ENCODE peak calls at places on chromosomes 4 and X, in ten cellular contexts. G is WERI-Rb-1, C is osteoblast, Y is astrocyte, F is testis, T is endodermal cell, W is H9, V is Peyer's patch, A is endothelial cell, I is HFF-Myc. E is an unnamed sample.

GRCh38 chr4:107719211-107719926 is 665 bp downstream of the PAPSS1 start:
- DNase-seq in C (peak; percentile 44), A (no peak), I (no peak), Y (peak; percentile 46), V (no peak), W (peak; percentile 72), G (no peak), F (no peak), T (peak; percentile 86), E (no peak)

GRCh38 chr4:7759635-7760034 is 180.0 kb downstream of the AFAP1 start:
- DNase-seq in C (no peak), W (no peak), Y (no peak), G (no peak), A (no peak), T (no peak), I (no peak), V (no peak), F (no peak), E (no peak)

GRCh38 chrX:7252013-7252610 is 104.2 kb upstream of the PUDP start:
- DNase-seq in A (no peak), Y (no peak), C (no peak), T (no peak), I (no peak), F (no peak), G (no peak), W (no peak), V (peak; percentile 44), E (no peak)

GRCh38 chrX:20218809-20219505 is 47.8 kb downstream of the RPS6KA3 start:
- DNase-seq in F (peak; percentile 14), C (no peak), V (no peak), Y (no peak), I (no peak), W (no peak), G (no peak), A (peak; percentile 42), T (no peak), E (no peak)

GRCh38 chrX:133415276-133416105 is at the start of gene GPC4:
- DNase-seq in T (peak; percentile 90), F (peak; percentile 74), A (peak; percentile 58), W (peak; percentile 78), V (peak; percentile 80), C (peak; percentile 93), I (no peak), Y (peak; percentile 38), G (no peak), E (no peak)

GRCh38 chr4:2794707-2795557 is 2.0 kb downstream of the SH3BP2 start:
- DNase-seq in G (peak; percentile 18), Y (peak; percentile 72), A (peak; percentile 14), C (peak; percentile 97), T (peak; percentile 44), V (peak; percentile 59), I (no peak), F (peak; percentile 63), W (no peak), E (no peak)

GRCh38 chr4:13656569-13656988 is 29.1 kb upstream of the BOD1L1 start:
- DNase-seq in A (peak; percentile 55), V (peak; percentile 62), T (peak; percentile 78), Y (peak; percentile 32), F (peak; percentile 81), G (peak; percentile 25), C (peak; percentile 83), I (no peak), W (peak; percentile 34), E (peak; percentile 57)

GRCh38 chrX:10633722-10634121 is 13.3 kb upstream of the MID1 start:
- DNase-seq in I (peak; percentile 64), C (peak; percentile 69), Y (peak; percentile 94), W (no peak), A (no peak), F (no peak), T (no peak), V (no peak), G (no peak), E (no peak)

GRCh38 chrX:41480508-41481260 is 33.5 kb downstream of the NYX start:
- DNase-seq in V (no peak), W (no peak), A (no peak), C (peak; percentile 13), G (no peak), F (no peak), Y (no peak), I (no peak), T (no peak), E (no peak)

GRCh38 chrX:41482153-41482850 is 35.2 kb downstream of the NYX start:
- DNase-seq in V (no peak), F (no peak), C (peak; percentile 56), G (no peak), Y (no peak), I (no peak), W (no peak), A (no peak), T (peak; percentile 52), E (no peak)

GRCh38 chrX:41475611-41476241 is 28.6 kb downstream of the NYX start:
- DNase-seq in F (no peak), A (no peak), V (no peak), G (peak; percentile 19), T (peak; percentile 94), I (no peak), C (peak; percentile 80), Y (no peak), W (peak; percentile 89), E (no peak)

GRCh38 chrX:41478397-41478911 is 31.3 kb downstream of the NYX start:
- DNase-seq in F (no peak), W (no peak), I (no peak), C (peak; percentile 77), T (peak; percentile 48), Y (no peak), G (no peak), A (no peak), V (no peak), E (no peak)

DNA sequence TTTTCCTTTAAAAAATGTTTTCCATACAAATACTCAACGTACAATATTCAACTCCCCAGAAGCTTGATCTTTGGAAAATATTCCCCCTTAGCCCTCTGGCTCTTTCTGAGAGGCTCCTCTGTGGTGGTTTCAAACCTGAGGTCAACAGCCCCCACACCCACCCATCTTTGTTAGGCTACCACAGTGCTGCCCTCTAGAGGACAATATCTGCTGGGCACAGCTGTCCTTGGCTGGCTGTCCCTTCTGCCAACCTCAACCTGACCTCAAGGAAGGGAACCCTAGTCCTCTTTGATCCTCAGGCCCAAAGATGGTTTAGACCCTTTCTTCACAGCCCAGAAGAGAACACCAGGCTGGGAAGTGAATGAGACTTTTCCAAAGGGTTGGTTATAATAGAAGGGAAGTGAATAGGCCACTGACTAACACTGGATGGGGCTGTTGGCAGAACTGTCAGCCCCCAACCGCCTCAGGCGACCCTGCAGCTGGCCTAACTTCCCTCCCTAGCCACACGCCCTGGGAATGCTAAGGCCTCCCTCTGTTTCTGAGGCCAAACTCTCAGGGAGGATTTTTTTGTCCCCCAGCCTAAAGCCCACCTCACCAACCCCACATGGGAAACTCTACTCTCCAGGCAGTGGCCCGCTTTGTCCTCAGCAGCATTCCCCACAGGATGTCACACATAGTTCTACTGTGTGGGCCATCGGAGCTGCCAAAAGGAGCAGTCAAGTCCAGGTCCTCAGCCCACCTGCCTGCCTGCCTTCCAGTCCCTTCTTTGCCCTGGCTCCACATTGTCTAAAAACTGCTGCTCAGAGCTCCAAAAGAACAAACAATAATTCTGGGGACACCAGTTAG is 34.3 kb downstream of the NYX start:
- DNase-seq in C (peak; percentile 68), I (no peak), A (peak; percentile 15), F (no peak), G (peak; percentile 47), Y (no peak), T (peak; percentile 87), V (no peak), W (peak; percentile 76), E (no peak)
- TF ChIP-seq CTCF in C (peak; percentile 52), I (peak; percentile 39), A (peak; percentile 20), F (no peak), G (peak; percentile 78), Y (peak; percentile 24), T (peak; percentile 78), V (no peak), W (peak; percentile 73), E (no peak)

GRCh38 chrX:115284877-115285276 is 4.6 kb upstream of the LUZP4 start:
- DNase-seq in A (no peak), V (no peak), I (no peak), Y (no peak), W (no peak), F (no peak), T (no peak), C (peak; percentile 43), G (no peak), E (no peak)
- TF ChIP-seq CTCF in A (no peak), V (no peak), I (no peak), Y (no peak), W (no peak), F (no peak), T (no peak), C (peak; percentile 11), G (no peak), E (peak; percentile 30)

DNA sequence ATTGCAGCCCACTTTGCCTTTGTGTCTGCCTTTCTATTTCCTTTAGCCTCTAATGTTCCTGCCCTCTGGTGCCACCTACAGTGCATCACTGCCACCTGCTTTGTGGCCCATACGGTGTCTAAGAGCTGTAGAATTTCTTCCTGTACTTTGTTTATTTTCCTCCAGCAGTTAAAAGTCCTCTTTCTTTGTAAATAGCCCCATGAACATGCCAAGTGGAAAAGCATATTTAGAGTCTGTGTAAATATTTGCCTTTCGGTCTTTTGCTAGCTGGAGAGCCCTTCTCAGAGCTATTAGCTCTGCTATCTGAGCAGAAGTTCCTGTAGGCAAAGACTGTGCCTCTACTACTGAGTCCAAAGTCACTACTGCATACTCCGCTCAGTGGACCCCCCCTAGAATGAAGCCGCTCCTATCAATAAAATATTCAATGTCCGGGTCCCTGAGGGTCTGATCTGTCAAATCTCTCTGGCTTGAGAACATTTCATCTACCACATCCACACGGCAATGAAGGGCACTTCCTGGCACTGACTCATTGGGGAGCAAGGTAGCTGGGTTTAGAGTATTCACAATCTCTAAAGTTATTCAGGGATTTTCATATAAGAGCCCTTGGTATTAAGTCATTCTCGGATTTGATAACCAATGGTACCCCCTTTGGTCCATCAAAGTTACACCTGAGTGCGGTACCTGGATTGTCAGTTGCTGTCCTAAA is 36.3 kb downstream of the SULT1E1 start:
- DNase-seq in G (peak; percentile 42), T (peak; percentile 73), V (peak; percentile 68), W (peak; percentile 57), Y (no peak), I (no peak), C (no peak), F (peak; percentile 25), A (no peak), E (no peak)
- TF ChIP-seq CTCF in G (peak; percentile 56), T (peak; percentile 74), V (peak; percentile 90), W (peak; percentile 65), Y (peak; percentile 43), I (peak; percentile 37), C (peak; percentile 14), F (no peak), A (no peak), E (no peak)

GRCh38 chrX:128698528-128698927 is 646.3 kb upstream of the ACTRT1 start:
- DNase-seq in A (no peak), G (no peak), V (no peak), Y (no peak), W (no peak), C (no peak), F (no peak), T (no peak), I (no peak), E (no peak)

DNA sequence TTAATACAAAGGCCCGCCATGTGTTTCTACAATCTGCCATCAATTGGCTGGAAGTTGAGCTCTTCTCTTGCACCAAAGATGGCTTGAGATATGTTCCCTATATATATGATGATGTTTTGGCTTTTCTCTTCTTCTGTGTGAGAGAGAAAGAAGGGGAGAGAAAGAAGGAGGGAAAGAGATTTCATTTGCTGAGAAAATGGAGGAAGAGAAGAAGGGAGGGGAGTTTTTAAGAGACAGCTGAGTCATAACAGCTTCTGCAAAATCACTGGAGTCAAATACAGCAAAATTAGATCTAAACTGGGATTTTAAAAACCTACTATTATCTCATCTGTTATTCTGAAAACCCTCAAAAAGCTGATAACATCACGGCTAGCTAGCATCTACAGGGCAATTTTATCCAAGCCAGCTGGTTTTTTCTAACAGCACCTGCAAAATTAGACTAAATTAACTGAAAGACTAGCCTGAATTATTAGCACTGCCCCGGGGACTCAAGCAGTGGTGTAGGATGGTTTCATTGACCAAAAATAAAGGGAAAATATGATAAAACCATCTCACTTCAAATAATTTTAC is 647.6 kb upstream of the ACTRT1 start:
- DNase-seq in F (no peak), Y (no peak), A (no peak), C (no peak), I (no peak), G (no peak), T (no peak), V (no peak), W (no peak), E (no peak)
- TF ChIP-seq CTCF in F (no peak), Y (no peak), A (no peak), C (no peak), I (no peak), G (no peak), T (no peak), V (no peak), W (no peak), E (no peak)